ENCODE peak calls at places on chromosomes 5 and 9, in ten cellular contexts. A is dorsolateral prefrontal cortex; Y is OCI-M1; K is NCI-H510A; O is activated CD4-positive, alpha-beta T cell treated with anti-CD3 and anti-CD28 coated beads for 24 hours; B is RWPE1; X is substantia nigra; P is NCI-H2081; W is activated T-cell treated with anti-CD3 and anti-CD28 coated beads, Interleukin-2, amount 50 U/mL, for 24 hours; C is aorta. M is an unnamed sample.

GRCh38 chr5:68762201-68762600 is 331.6 kb upstream of the SLC30A5 start:
- DNase-seq in A (no peak), Y (no peak), K (no peak), O (no peak), B (no peak), X (no peak), P (no peak), W (no peak), C (no peak), M (no peak)

GRCh38 chr5:624951-625230 is 12.8 kb downstream of the CEP72 start:
- DNase-seq in A (no peak), Y (no peak), K (no peak), O (no peak), B (no peak), X (no peak), P (no peak), W (no peak), C (peak), M (no peak)

GRCh38 chr5:170623576-170624181 is 119.9 kb downstream of the KCNIP1 start:
- DNase-seq in A (peak), Y (peak), K (no peak), O (peak), B (peak), X (no peak), P (peak), W (peak), C (no peak), M (no peak)

GRCh38 chr5:172439785-172440480 is 14.4 kb downstream of the SH3PXD2B start:
- DNase-seq in A (peak), Y (no peak), K (no peak), O (no peak), B (no peak), X (no peak), P (no peak), W (no peak), C (peak), M (no peak)

GRCh38 chr5:97075649-97076048 is 66.8 kb downstream of the LIX1 start:
- DNase-seq in A (no peak), Y (no peak), K (no peak), O (no peak), B (no peak), X (no peak), P (no peak), W (no peak), C (no peak), M (no peak)

GRCh38 chr5:144436007-144436406 is 265.3 kb downstream of the KCTD16 start:
- DNase-seq in A (no peak), Y (no peak), K (no peak), O (no peak), B (no peak), X (no peak), P (peak), W (no peak), C (no peak), M (peak)

GRCh38 chr5:67073045-67073444 is 123.6 kb downstream of the CD180 start:
- DNase-seq in A (no peak), Y (no peak), K (no peak), O (no peak), B (no peak), X (no peak), P (no peak), W (no peak), C (peak), M (no peak)

GRCh38 chr5:166276006-166276405 is 2015.4 kb upstream of the WWC1 start:
- DNase-seq in A (no peak), Y (no peak), K (no peak), O (no peak), B (no peak), X (no peak), P (no peak), W (no peak), C (no peak), M (no peak)

GRCh38 chr9:94945191-94946144 is 219.0 kb downstream of the AOPEP start:
- DNase-seq in A (peak), Y (no peak), K (no peak), O (no peak), B (peak), X (no peak), P (no peak), W (no peak), C (peak), M (no peak)